ENCODE peak calls at places on chromosomes 4 and X, in four cellular contexts. B, Q, M and J are unnamed samples. For H3K27me3, the result is how much of the 10 kb centered on the place peaks cover.

GRCh38 chr4:190020790-190021717 is 6.0 kb downstream of the FRG2 start:
- DNase-seq in M (no peak), Q (no peak), B (no peak), J (peak)

GRCh38 chr4:119337010-119337409 is 15.1 kb upstream of the FABP2 start:
- DNase-seq in Q (no peak), B (no peak), M (no peak), J (no peak)

GRCh38 chr4:100828364-100828763 is 310.5 kb upstream of the EMCN start:
- DNase-seq in M (no peak), B (no peak), Q (no peak), J (no peak)

GRCh38 chrX:15769300-15769954 is 20.9 kb upstream of the ZRSR2 start:
- DNase-seq in Q (no peak), B (no peak), M (no peak), J (no peak)

GRCh38 chr4:52685316-52685715 is 26.2 kb upstream of the USP46 start:
- DNase-seq in M (no peak), B (no peak), Q (no peak), J (no peak)

GRCh38 chr4:176123710-176124407 is 58.2 kb downstream of the WDR17 start:
- DNase-seq in M (no peak), Q (no peak), B (no peak), J (peak)

GRCh38 chr4:86452323-86452995 is 92.6 kb upstream of the MAPK10 start:
- DNase-seq in M (peak), Q (no peak), B (no peak), J (no peak)

GRCh38 chrX:135981662-135982061 is 3.6 kb upstream of the SLC9A6 start:
- DNase-seq in Q (no peak), B (no peak), M (no peak), J (no peak)

GRCh38 chrX:40550069-40550468 is 30.7 kb upstream of the ATP6AP2 start:
- DNase-seq in Q (no peak), M (no peak), B (no peak), J (peak)

GRCh38 chr4:137755033-137755471 is 222.8 kb upstream of the PCDH18 start:
- DNase-seq in Q (no peak), M (peak), B (no peak), J (no peak)

GRCh38 chrX:9327747-9328145 is 137.1 kb upstream of the TBL1X start:
- DNase-seq in B (no peak), M (peak), Q (no peak), J (no peak)

GRCh38 chrX:101429934-101430333 is 21.9 kb downstream of the HNRNPH2 start:
- DNase-seq in B (no peak), Q (no peak), M (no peak), J (no peak)

GRCh38 chr4:85147481-85148076 is 181.1 kb upstream of the WDFY3 start:
- DNase-seq in M (peak), B (no peak), Q (no peak), J (peak)

GRCh38 chr4:38071801-38072567 is 111.8 kb downstream of the PTTG2 start:
- DNase-seq in M (no peak), Q (no peak), B (no peak), J (no peak)

GRCh38 chrX:120306640-120307039 is 4.6 kb downstream of the TMEM255A start:
- DNase-seq in M (no peak), Q (no peak), B (no peak), J (no peak)

GRCh38 chr4:173424899-173425805 is 26.2 kb upstream of the SCRG1 start:
- DNase-seq in B (no peak), Q (no peak), M (peak), J (no peak)

GRCh38 chr4:173508386-173509002 is 21.5 kb downstream of the HAND2 start:
- DNase-seq in Q (no peak), B (no peak), M (no peak), J (no peak)

GRCh38 chrX:50838820-50839600 is 25.0 kb upstream of the SHROOM4 start:
- DNase-seq in B (no peak), Q (no peak), M (peak), J (peak)

GRCh38 chr4:145047151-145047550 is 50.8 kb downstream of the ANAPC10 start:
- DNase-seq in B (no peak), M (no peak), Q (no peak), J (no peak)

GRCh38 chr4:100106982-100107381 is 83.3 kb downstream of the DDIT4L start:
- DNase-seq in B (no peak), Q (no peak), M (no peak), J (no peak)

GRCh38 chr4:19924761-19925160 is 326.9 kb upstream of the SLIT2 start:
- DNase-seq in M (no peak), Q (no peak), B (no peak), J (no peak)

GRCh38 chr4:145099653-145100052 is 1.5 kb downstream of the ABCE1 start:
- DNase-seq in M (no peak), B (no peak), Q (no peak), J (peak)

GRCh38 chr4:67371563-67371962 is 173.7 kb downstream of the CENPC start:
- DNase-seq in M (no peak), B (no peak), Q (no peak), J (no peak)

GRCh38 chr4:120918788-120919187 is 3.7 kb downstream of the PRDM5 start:
- DNase-seq in B (peak), Q (no peak), M (no peak), J (no peak)

GRCh38 chr4:183098080-183098722 is 856 bp upstream of the WWC2 start:
- DNase-seq in B (peak), M (peak), Q (no peak), J (no peak)

GRCh38 chrX:110989447-110989846 is 106.5 kb upstream of the PAK3 start:
- DNase-seq in B (no peak), Q (no peak), M (no peak), J (no peak)

GRCh38 chrX:74492720-74493201 is 71.5 kb downstream of the SLC16A2 start:
- DNase-seq in Q (no peak), B (no peak), M (no peak), J (peak)

GRCh38 chr4:182206916-182207315 is 36.3 kb upstream of the TENM3 start:
- DNase-seq in Q (no peak), B (no peak), M (no peak), J (peak)

GRCh38 chr4:55574252-55574651 is 17.8 kb downstream of the PDCL2 start:
- DNase-seq in M (no peak), Q (no peak), B (no peak), J (no peak)

GRCh38 chrX:38260231-38260630 is 39.6 kb upstream of the SRPX start:
- DNase-seq in M (peak), B (no peak), Q (no peak), J (peak)

GRCh38 chr4:67106846-67107467 is 438.3 kb downstream of the CENPC start:
- DNase-seq in B (no peak), Q (no peak), M (no peak), J (no peak)

GRCh38 chr4:56297801-56298200 is 89.5 kb downstream of the AASDH start:
- DNase-seq in Q (no peak), M (no peak), B (no peak), J (no peak)

GRCh38 chr4:71828450-71828849 is 44.6 kb upstream of the GC start:
- DNase-seq in B (no peak), M (no peak), Q (no peak), J (peak)

GRCh38 chr4:152259866-152260265 is 276.0 kb downstream of the FBXW7 start:
- DNase-seq in Q (no peak), M (no peak), B (no peak), J (no peak)

GRCh38 chrX:54044126-54044876 is at the start of gene PHF8:
- DNase-seq in B (peak), Q (peak), M (peak), J (peak)
- H3K27me3 ChIP-seq in B (under half), Q (under half), M (under half), J (under half)

GRCh38 chr4:168932138-168932537 is 77.9 kb downstream of the CBR4 start:
- DNase-seq in M (no peak), Q (no peak), B (no peak), J (no peak)
- H3K27me3 ChIP-seq in M (under half), Q (under half), B (under half), J (under half)

DNA sequence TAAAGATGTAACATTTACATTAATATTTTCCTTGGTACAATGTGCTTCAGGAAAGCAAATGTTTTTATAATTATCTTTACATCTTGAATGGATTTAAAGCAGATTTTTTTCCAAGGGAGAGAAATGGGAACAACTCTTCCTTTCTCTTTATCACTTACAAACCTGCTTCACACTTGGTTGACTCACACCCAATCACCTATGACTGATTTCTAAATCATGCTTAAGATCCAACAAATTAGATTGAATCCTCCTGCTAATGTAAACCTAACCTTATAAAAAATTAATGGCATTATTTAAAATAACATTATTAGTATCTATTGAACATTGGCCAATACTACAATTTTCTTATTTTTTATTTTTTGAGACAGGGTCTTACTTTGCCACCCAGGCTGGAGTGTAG is 127.1 kb downstream of the INPP4B start:
- DNase-seq in M (no peak), B (no peak), Q (no peak), J (no peak)
- H3K27me3 ChIP-seq in M (under half), B (under half), Q (under half), J (under half)

DNA sequence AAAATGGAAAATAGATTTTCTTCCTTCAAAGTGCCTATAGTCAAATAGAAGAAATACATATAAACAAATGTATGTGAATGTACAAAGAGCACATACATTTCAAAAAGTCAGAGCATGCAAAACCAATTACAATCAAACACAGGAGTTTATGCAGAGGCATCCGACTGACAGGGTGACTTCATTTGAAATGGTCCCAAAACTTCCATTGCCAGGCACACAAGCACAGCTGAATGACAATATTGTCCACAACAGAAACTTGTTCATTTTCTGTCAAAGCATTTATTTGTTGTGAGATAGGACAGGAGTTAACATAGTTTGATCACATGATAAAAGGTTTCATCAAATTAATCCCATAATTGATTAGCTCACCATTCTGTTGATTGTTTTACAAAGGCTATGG is 96.4 kb upstream of the TTC29 start:
- DNase-seq in M (no peak), B (no peak), Q (no peak), J (no peak)
- H3K27me3 ChIP-seq in M (under half), B (under half), Q (under half), J (under half)

GRCh38 chrX:31237189-31237588 is 165.3 kb upstream of the FTHL17 start:
- DNase-seq in B (no peak), Q (no peak), M (no peak), J (no peak)

GRCh38 chrX:31243804-31244203 is 172.0 kb upstream of the FTHL17 start:
- DNase-seq in B (no peak), Q (no peak), M (no peak), J (no peak)

GRCh38 chrX:31236231-31236630 is 164.4 kb upstream of the FTHL17 start:
- DNase-seq in B (no peak), M (no peak), Q (no peak), J (no peak)

GRCh38 chrX:31245714-31246113 is 173.9 kb upstream of the FTHL17 start:
- DNase-seq in Q (no peak), B (no peak), M (no peak), J (no peak)

GRCh38 chrX:31240982-31241381 is 169.1 kb upstream of the FTHL17 start:
- DNase-seq in M (no peak), B (no peak), Q (no peak), J (no peak)
- H3K27me3 ChIP-seq in M (under half), B (under half), Q (under half), J (under half)

GRCh38 chr4:3797831-3798500 is 31.8 kb downstream of the ADRA2C start:
- DNase-seq in Q (no peak), M (no peak), B (peak), J (no peak)
- H3K27me3 ChIP-seq in Q (under half), M (under half), B (under half), J (under half)

DNA sequence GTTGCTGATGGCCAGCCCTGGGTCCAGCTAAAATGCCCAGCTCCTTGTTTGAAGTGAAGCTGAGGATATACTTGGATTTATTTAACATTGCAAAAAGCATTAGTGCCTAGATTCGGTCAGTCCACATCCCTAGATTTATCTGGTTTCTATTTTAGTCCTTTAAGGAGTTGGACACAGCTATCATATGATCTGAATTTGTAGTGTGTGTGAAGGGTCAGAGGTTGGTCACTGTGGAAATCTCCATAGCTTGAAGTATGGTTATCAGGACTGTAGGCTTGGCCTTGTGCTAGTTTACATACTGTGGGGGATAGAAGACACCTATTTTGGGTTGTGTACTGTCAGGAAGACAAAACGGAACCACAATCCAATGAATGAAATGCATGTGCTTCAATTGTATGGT is 28.8 kb downstream of the NLGN3 start:
- DNase-seq in Q (no peak), B (no peak), M (no peak), J (no peak)
- H3K27me3 ChIP-seq in Q (under half), B (under half), M (under half), J (under half)

DNA sequence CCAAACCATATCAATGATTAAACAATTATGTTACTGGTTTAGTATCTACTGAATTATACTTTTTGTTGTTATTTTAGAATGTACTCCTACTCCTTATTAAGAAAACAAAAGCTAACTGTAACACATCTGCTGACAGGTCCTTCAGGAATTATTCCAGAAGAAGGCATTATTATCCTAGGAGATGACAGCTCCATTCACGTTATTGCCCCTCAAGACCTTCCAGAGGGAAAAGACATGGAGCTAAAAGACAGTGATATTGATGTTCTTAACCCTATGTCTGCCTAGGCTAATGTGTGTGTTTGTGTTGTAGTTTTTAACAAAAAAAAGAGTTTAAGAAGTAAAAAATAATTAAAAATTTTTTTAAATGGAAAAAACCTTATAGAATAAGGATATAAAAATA is 206.8 kb upstream of the KLHL4 start:
- DNase-seq in B (no peak), Q (no peak), M (no peak), J (no peak)
- H3K27me3 ChIP-seq in B (under half), Q (under half), M (under half), J (under half)

GRCh38 chr4:13540446-13541175 is 3.7 kb downstream of the NKX3-2 start:
- DNase-seq in Q (no peak), B (no peak), M (no peak), J (no peak)

GRCh38 chr4:13539721-13540445 is 4.4 kb downstream of the NKX3-2 start:
- DNase-seq in Q (no peak), B (no peak), M (no peak), J (no peak)

GRCh38 chr4:13537832-13538177 is 6.5 kb downstream of the NKX3-2 start:
- DNase-seq in B (no peak), M (no peak), Q (no peak), J (no peak)

GRCh38 chr4:13538427-13538973 is 5.8 kb downstream of the NKX3-2 start:
- DNase-seq in M (no peak), B (no peak), Q (no peak), J (no peak)

DNA sequence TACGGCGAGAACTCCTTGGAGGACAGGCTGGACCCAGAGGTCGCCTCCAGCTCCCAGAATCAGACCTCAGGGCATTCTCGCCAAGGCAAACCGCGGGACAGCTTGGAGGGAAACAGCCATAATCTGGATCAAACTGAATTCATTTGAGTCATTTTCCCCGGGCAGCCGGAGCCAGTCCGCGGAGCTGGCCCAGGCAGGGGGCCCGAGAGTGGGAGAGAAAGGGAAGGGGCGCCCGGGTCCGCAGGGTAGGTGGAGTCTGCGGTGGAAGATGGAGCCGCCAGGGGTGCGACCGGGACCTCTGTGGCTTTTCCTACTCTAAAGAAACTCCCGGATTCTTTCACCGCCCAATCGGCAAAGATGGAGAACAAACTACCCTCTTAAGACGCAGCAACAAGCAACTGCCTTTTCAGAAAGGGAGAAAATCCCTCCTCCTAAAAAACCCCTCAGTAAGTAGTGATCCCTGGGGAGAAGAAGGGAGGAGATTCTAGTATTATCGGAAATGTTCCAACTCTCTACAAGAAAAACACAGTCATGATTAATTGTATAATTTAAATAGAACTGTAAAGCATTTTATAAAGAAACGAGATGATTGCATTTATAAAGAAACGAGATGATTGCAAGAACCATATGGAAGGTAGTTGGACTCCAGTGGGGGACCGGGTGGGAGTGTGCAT is 5.1 kb downstream of the NKX3-2 start:
- DNase-seq in B (no peak), M (no peak), Q (no peak), J (no peak)
- H3K27me3 ChIP-seq in B (under half), M (half or more), Q (under half), J (under half)

GRCh38 chr4:8770518-8771257 is 101.0 kb downstream of the HMX1 start:
- DNase-seq in M (no peak), B (peak), Q (no peak), J (no peak)
- H3K27me3 ChIP-seq in M (under half), B (under half), Q (under half), J (under half)